ENCODE peak calls at places on chromosomes 5 and 9, in five cellular contexts. One of them, this sample, is unnamed.

GRCh38 chr5:148005788-148006520 is 57.8 kb upstream of the SPINK5 start:
- DNase-seq in choroid plexus epithelial cell: no peak
- DNase-seq in adrenal gland: no peak
- DNase-seq in PC-3: peak; percentile 21
- DNase-seq in A549: no peak
- DNase-seq in this sample: no peak

GRCh38 chr5:142547445-142548374 is 138.2 kb downstream of the FGF1 start:
- DNase-seq in choroid plexus epithelial cell: no peak
- DNase-seq in adrenal gland: no peak
- DNase-seq in PC-3: no peak
- DNase-seq in A549: no peak
- DNase-seq in this sample: no peak

GRCh38 chr9:98180996-98181395 is 11.4 kb downstream of the CORO2A start:
- DNase-seq in choroid plexus epithelial cell: no peak
- DNase-seq in adrenal gland: no peak
- DNase-seq in PC-3: no peak
- DNase-seq in A549: no peak
- DNase-seq in this sample: no peak

GRCh38 chr5:50799596-50799995 is 133.2 kb downstream of the PARP8 start:
- DNase-seq in choroid plexus epithelial cell: no peak
- DNase-seq in adrenal gland: no peak
- DNase-seq in PC-3: no peak
- DNase-seq in A549: no peak
- DNase-seq in this sample: no peak

GRCh38 chr5:10685103-10685502 is 75.9 kb downstream of the DAP start:
- DNase-seq in choroid plexus epithelial cell: no peak
- DNase-seq in adrenal gland: no peak
- DNase-seq in PC-3: no peak
- DNase-seq in A549: no peak
- DNase-seq in this sample: no peak

GRCh38 chr5:61362796-61363364 is 30.8 kb downstream of the ZSWIM6 start:
- DNase-seq in choroid plexus epithelial cell: peak; percentile 38
- DNase-seq in adrenal gland: no peak
- DNase-seq in PC-3: no peak
- DNase-seq in A549: no peak
- DNase-seq in this sample: no peak

GRCh38 chr9:129400001-129400970 is 220.6 kb downstream of the C9orf50 start:
- DNase-seq in choroid plexus epithelial cell: no peak
- DNase-seq in adrenal gland: no peak
- DNase-seq in PC-3: no peak
- DNase-seq in A549: no peak
- DNase-seq in this sample: no peak

GRCh38 chr5:133396187-133396621 is 216.1 kb downstream of the FSTL4 start:
- DNase-seq in choroid plexus epithelial cell: peak; percentile 21
- DNase-seq in adrenal gland: peak; percentile 42
- DNase-seq in PC-3: no peak
- DNase-seq in A549: no peak
- DNase-seq in this sample: no peak

GRCh38 chr9:26947736-26948135 is 694 bp upstream of the PLAA start:
- DNase-seq in choroid plexus epithelial cell: no peak
- DNase-seq in adrenal gland: no peak
- DNase-seq in PC-3: no peak
- DNase-seq in A549: no peak
- DNase-seq in this sample: no peak

GRCh38 chr5:114243281-114243982 is 118.4 kb upstream of the KCNN2 start:
- DNase-seq in choroid plexus epithelial cell: peak; percentile 68
- DNase-seq in adrenal gland: no peak
- DNase-seq in PC-3: peak; percentile 33
- DNase-seq in A549: no peak
- DNase-seq in this sample: peak; percentile 2

GRCh38 chr9:28942941-28943340 is 1369.7 kb upstream of the C9orf72 start:
- DNase-seq in choroid plexus epithelial cell: no peak
- DNase-seq in adrenal gland: no peak
- DNase-seq in PC-3: no peak
- DNase-seq in A549: no peak
- DNase-seq in this sample: no peak

GRCh38 chr9:127122176-127123151 is at the start of gene ANGPTL2:
- DNase-seq in choroid plexus epithelial cell: peak; percentile 87
- DNase-seq in adrenal gland: peak; percentile 91
- DNase-seq in PC-3: peak; percentile 22
- DNase-seq in A549: no peak
- DNase-seq in this sample: peak; percentile 94

GRCh38 chr9:120715331-120715924 is 1.2 kb upstream of the MEGF9 start:
- DNase-seq in choroid plexus epithelial cell: peak; percentile 43
- DNase-seq in adrenal gland: peak; percentile 86
- DNase-seq in PC-3: no peak
- DNase-seq in A549: peak; percentile 30
- DNase-seq in this sample: peak; percentile 82

GRCh38 chr5:82004511-82004910 is 32.7 kb downstream of the ATG10 start:
- DNase-seq in choroid plexus epithelial cell: peak; percentile 56
- DNase-seq in adrenal gland: no peak
- DNase-seq in PC-3: peak; percentile 46
- DNase-seq in A549: no peak
- DNase-seq in this sample: no peak

GRCh38 chr9:128732576-128732975 is 8.6 kb upstream of the ZDHHC12 start:
- DNase-seq in choroid plexus epithelial cell: no peak
- DNase-seq in adrenal gland: no peak
- DNase-seq in PC-3: no peak
- DNase-seq in A549: no peak
- DNase-seq in this sample: no peak

GRCh38 chr5:1789838-1790462 is 9.7 kb downstream of the MRPL36 start:
- DNase-seq in choroid plexus epithelial cell: peak; percentile 79
- DNase-seq in adrenal gland: no peak
- DNase-seq in PC-3: peak; percentile 71
- DNase-seq in A549: no peak
- DNase-seq in this sample: peak; percentile 89

GRCh38 chr5:72515211-72515610 is 8.0 kb upstream of the ZNF366 start:
- DNase-seq in choroid plexus epithelial cell: no peak
- DNase-seq in adrenal gland: no peak
- DNase-seq in PC-3: peak; percentile 32
- DNase-seq in A549: no peak
- DNase-seq in this sample: no peak

GRCh38 chr9:109453210-109453842 is 44.8 kb downstream of the PTPN3 start:
- DNase-seq in choroid plexus epithelial cell: peak; percentile 88
- DNase-seq in adrenal gland: no peak
- DNase-seq in PC-3: peak; percentile 7
- DNase-seq in A549: peak; percentile 42
- DNase-seq in this sample: peak; percentile 81

GRCh38 chr9:127966416-127967150 is 14.2 kb downstream of the EEIG1 start:
- DNase-seq in choroid plexus epithelial cell: no peak
- DNase-seq in adrenal gland: no peak
- DNase-seq in PC-3: no peak
- DNase-seq in A549: no peak
- DNase-seq in this sample: no peak

GRCh38 chr9:19184144-19184917 is 46.2 kb upstream of the DENND4C start:
- DNase-seq in choroid plexus epithelial cell: peak; percentile 96
- DNase-seq in adrenal gland: peak; percentile 81
- DNase-seq in PC-3: peak; percentile 64
- DNase-seq in A549: peak; percentile 74
- DNase-seq in this sample: peak; percentile 95

GRCh38 chr9:134477927-134478326 is 151.7 kb downstream of the RXRA start:
- DNase-seq in choroid plexus epithelial cell: no peak
- DNase-seq in adrenal gland: no peak
- DNase-seq in PC-3: no peak
- DNase-seq in A549: no peak
- DNase-seq in this sample: no peak

GRCh38 chr5:131634666-131634995 is 398 bp downstream of the RAPGEF6 start:
- DNase-seq in choroid plexus epithelial cell: peak; percentile 55
- DNase-seq in adrenal gland: no peak
- DNase-seq in PC-3: peak; percentile 45
- DNase-seq in A549: peak; percentile 55
- DNase-seq in this sample: no peak

GRCh38 chr5:127705120-127705892 is 2.1 kb downstream of the CCDC192 start:
- DNase-seq in choroid plexus epithelial cell: peak; percentile 92
- DNase-seq in adrenal gland: peak; percentile 68
- DNase-seq in PC-3: peak; percentile 66
- DNase-seq in A549: peak; percentile 15
- DNase-seq in this sample: peak; percentile 90

GRCh38 chr5:107449369-107449768 is 221.4 kb downstream of the EFNA5 start:
- DNase-seq in choroid plexus epithelial cell: no peak
- DNase-seq in adrenal gland: no peak
- DNase-seq in PC-3: no peak
- DNase-seq in A549: no peak
- DNase-seq in this sample: no peak

GRCh38 chr9:79129865-79130480 is 441.8 kb upstream of the TLE4 start:
- DNase-seq in choroid plexus epithelial cell: peak; percentile 78
- DNase-seq in adrenal gland: peak; percentile 81
- DNase-seq in PC-3: peak; percentile 66
- DNase-seq in A549: peak; percentile 26
- DNase-seq in this sample: peak; percentile 68

GRCh38 chr9:126307306-126308061 is 19.1 kb upstream of the MVB12B start:
- DNase-seq in choroid plexus epithelial cell: no peak
- DNase-seq in adrenal gland: peak; percentile 46
- DNase-seq in PC-3: no peak
- DNase-seq in A549: no peak
- DNase-seq in this sample: no peak

GRCh38 chr5:20524956-20525529 is 537.0 kb upstream of the CDH18 start:
- DNase-seq in choroid plexus epithelial cell: peak; percentile 61
- DNase-seq in adrenal gland: no peak
- DNase-seq in PC-3: no peak
- DNase-seq in A549: no peak
- DNase-seq in this sample: no peak

GRCh38 chr5:177430146-177430951 is 3.9 kb downstream of the GRK6 start:
- DNase-seq in choroid plexus epithelial cell: no peak
- DNase-seq in adrenal gland: no peak
- DNase-seq in PC-3: no peak
- DNase-seq in A549: no peak
- DNase-seq in this sample: no peak

GRCh38 chr5:177427919-177428573 is 1.6 kb downstream of the GRK6 start:
- DNase-seq in choroid plexus epithelial cell: no peak
- DNase-seq in adrenal gland: no peak
- DNase-seq in PC-3: no peak
- DNase-seq in A549: no peak
- DNase-seq in this sample: no peak

GRCh38 chr5:177430972-177431316 is 4.5 kb downstream of the GRK6 start:
- DNase-seq in choroid plexus epithelial cell: no peak
- DNase-seq in adrenal gland: no peak
- DNase-seq in PC-3: no peak
- DNase-seq in A549: no peak
- DNase-seq in this sample: no peak

GRCh38 chr5:177428574-177429217 is 2.2 kb downstream of the GRK6 start:
- DNase-seq in choroid plexus epithelial cell: no peak
- DNase-seq in adrenal gland: no peak
- DNase-seq in PC-3: no peak
- DNase-seq in A549: no peak
- DNase-seq in this sample: no peak

GRCh38 chr5:177429248-177430045 is 3.0 kb downstream of the GRK6 start:
- DNase-seq in choroid plexus epithelial cell: no peak
- DNase-seq in adrenal gland: peak; percentile 75
- DNase-seq in PC-3: no peak
- DNase-seq in A549: no peak
- DNase-seq in this sample: no peak
- H3K4me3 ChIP-seq in choroid plexus epithelial cell: no peak overlapping the region
- H3K4me3 ChIP-seq in adrenal gland: no peak overlapping the region
- H3K4me3 ChIP-seq in PC-3: no peak overlapping the region
- H3K4me3 ChIP-seq in A549: no peak overlapping the region
- H3K4me3 ChIP-seq in this sample: no peak overlapping the region

GRCh38 chr5:79560774-79561524 is 47.0 kb upstream of the HOMER1 start:
- DNase-seq in choroid plexus epithelial cell: peak; percentile 27
- DNase-seq in adrenal gland: no peak
- DNase-seq in PC-3: no peak
- DNase-seq in A549: no peak
- DNase-seq in this sample: peak; percentile 75

GRCh38 chr5:79564798-79565279 is 47.4 kb upstream of the TENT2 start:
- DNase-seq in choroid plexus epithelial cell: no peak
- DNase-seq in adrenal gland: no peak
- DNase-seq in PC-3: no peak
- DNase-seq in A549: no peak
- DNase-seq in this sample: no peak

GRCh38 chr5:79561525-79561893 is 47.6 kb upstream of the HOMER1 start:
- DNase-seq in choroid plexus epithelial cell: no peak
- DNase-seq in adrenal gland: no peak
- DNase-seq in PC-3: no peak
- DNase-seq in A549: no peak
- DNase-seq in this sample: no peak

GRCh38 chr5:79562351-79563246 is 48.7 kb upstream of the HOMER1 start:
- DNase-seq in choroid plexus epithelial cell: peak; percentile 21
- DNase-seq in adrenal gland: no peak
- DNase-seq in PC-3: peak; percentile 48
- DNase-seq in A549: no peak
- DNase-seq in this sample: peak; percentile 92

GRCh38 chr5:79563247-79563590 is 49.0 kb upstream of the TENT2 start:
- DNase-seq in choroid plexus epithelial cell: no peak
- DNase-seq in adrenal gland: no peak
- DNase-seq in PC-3: no peak
- DNase-seq in A549: no peak
- DNase-seq in this sample: no peak
- H3K4me3 ChIP-seq in choroid plexus epithelial cell: no peak overlapping the region
- H3K4me3 ChIP-seq in adrenal gland: no peak overlapping the region
- H3K4me3 ChIP-seq in PC-3: no peak overlapping the region
- H3K4me3 ChIP-seq in A549: no peak overlapping the region
- H3K4me3 ChIP-seq in this sample: no peak overlapping the region

DNA sequence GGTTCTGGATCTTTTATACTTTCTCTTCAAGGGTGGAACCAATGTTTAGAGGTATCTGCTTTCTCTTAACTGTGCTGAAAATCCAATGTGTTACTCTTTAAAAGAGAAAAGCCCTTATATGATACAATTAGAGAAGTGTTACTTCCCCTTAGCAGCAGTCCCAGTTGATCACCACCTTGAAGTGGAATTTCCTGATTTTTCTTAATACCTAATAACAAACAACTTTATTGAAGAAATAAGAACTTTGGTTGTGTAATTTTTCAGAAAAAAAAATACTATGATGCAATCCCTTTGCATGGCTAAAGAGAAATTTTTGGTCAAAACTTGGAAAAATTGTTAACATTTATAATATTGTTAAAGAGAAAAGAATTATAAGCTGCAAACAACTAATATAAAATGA is 24.8 kb downstream of the SLC1A3 start:
- DNase-seq in choroid plexus epithelial cell: no peak
- DNase-seq in adrenal gland: no peak
- DNase-seq in PC-3: no peak
- DNase-seq in A549: no peak
- DNase-seq in this sample: no peak
- H3K4me3 ChIP-seq in choroid plexus epithelial cell: no peak overlapping the region
- H3K4me3 ChIP-seq in adrenal gland: no peak overlapping the region
- H3K4me3 ChIP-seq in PC-3: no peak overlapping the region
- H3K4me3 ChIP-seq in A549: no peak overlapping the region
- H3K4me3 ChIP-seq in this sample: no peak overlapping the region

DNA sequence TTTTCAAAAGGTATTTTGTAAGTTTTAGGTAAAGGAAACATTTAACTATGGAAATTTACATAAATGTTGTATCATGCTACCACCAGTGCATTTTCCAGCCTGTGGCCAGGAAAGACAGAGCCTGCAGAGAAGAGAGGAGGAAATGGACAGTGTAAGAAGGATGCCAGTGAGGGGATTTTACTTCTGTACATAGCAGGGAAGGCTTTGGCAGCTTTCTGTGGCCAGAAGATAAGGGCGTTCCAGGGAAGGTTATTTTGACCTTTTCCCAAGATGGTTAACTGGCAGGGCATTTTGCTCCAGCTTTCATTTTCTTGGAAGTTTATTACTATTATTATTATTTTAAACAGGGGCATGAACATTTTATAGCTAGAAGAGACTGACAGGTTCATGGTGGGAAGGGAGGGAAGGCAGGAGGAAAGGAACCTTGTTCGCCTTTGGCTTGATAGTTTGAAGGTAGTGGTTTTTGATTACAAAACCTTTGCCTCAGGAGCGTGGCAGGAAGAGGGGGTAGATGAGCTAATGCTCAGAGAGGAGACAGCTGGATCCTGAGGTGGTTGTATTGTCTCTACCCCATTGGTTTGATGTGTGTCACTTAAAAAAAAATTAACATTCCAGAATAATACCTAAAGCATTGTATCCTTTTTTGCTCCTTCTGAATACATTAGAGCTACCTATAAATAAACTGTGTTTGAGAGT is 4.1 kb downstream of the ISOC1 start:
- DNase-seq in choroid plexus epithelial cell: no peak
- DNase-seq in adrenal gland: no peak
- DNase-seq in PC-3: no peak
- DNase-seq in A549: no peak
- DNase-seq in this sample: peak; percentile 8
- H3K4me3 ChIP-seq in choroid plexus epithelial cell: no peak overlapping the region
- H3K4me3 ChIP-seq in adrenal gland: no peak overlapping the region
- H3K4me3 ChIP-seq in PC-3: no peak overlapping the region
- H3K4me3 ChIP-seq in A549: no peak overlapping the region
- H3K4me3 ChIP-seq in this sample: no peak overlapping the region

This sample was measured in fibroblast of the aortic adventitia.